ENCODE peak calls at places on chromosomes 1 and 21, in six cellular contexts. X is RCC 7860, R is omental fat pad, Q is head of caudate nucleus, N is WTC11, D is AML-193. W is an unnamed sample.

GRCh38 chr1:106699436-106699835 is 357.0 kb upstream of the PRMT6 start:
- DNase-seq in X (no peak), R (no peak), N (no peak), Q (no peak), D (no peak), W (no peak)

GRCh38 chr1:211484738-211485479 is 7.1 kb downstream of the RD3 start:
- DNase-seq in X (no peak), N (no peak), Q (no peak), R (no peak), D (no peak), W (no peak)

GRCh38 chr1:46509414-46509813 is 19.8 kb downstream of the DMBX1 start:
- DNase-seq in R (no peak), X (no peak), Q (no peak), D (no peak), N (no peak), W (no peak)

GRCh38 chr1:112673589-112674439 is 645 bp upstream of the MOV10 start:
- DNase-seq in R (no peak), D (peak; percentile 52), N (no peak), Q (no peak), X (peak; percentile 54), W (peak; percentile 25)

GRCh38 chr21:41879190-41879998 is at the start of gene PRDM15:
- DNase-seq in R (peak; percentile 50), Q (peak; percentile 87), N (peak; percentile 87), X (peak; percentile 42), D (peak; percentile 51), W (peak; percentile 49)

GRCh38 chr21:46096997-46097825 is 701 bp upstream of the COL6A2 start:
- DNase-seq in D (no peak), R (peak; percentile 22), X (no peak), Q (no peak), N (peak; percentile 39), W (no peak)

GRCh38 chr1:200973937-200974657 is 49.4 kb downstream of the KIF21B start:
- DNase-seq in D (no peak), Q (no peak), N (no peak), X (no peak), R (no peak), W (no peak)

GRCh38 chr1:247487057-247487456 is 29.2 kb upstream of the OR2B11 start:
- DNase-seq in R (no peak), D (peak; percentile 68), X (peak; percentile 29), Q (no peak), N (no peak), W (peak; percentile 52)

GRCh38 chr21:46189959-46190490 is 5.8 kb upstream of the SPATC1L start:
- DNase-seq in R (peak; percentile 16), Q (peak; percentile 5), X (no peak), N (no peak), D (no peak), W (no peak)

GRCh38 chr1:207603777-207604176 is 41.2 kb upstream of the CR1L start:
- DNase-seq in D (no peak), R (no peak), X (no peak), Q (no peak), N (no peak), W (no peak)

GRCh38 chr21:44657635-44658183 is at the start of gene KRTAP12-3:
- DNase-seq in X (no peak), Q (no peak), N (no peak), R (no peak), D (no peak), W (peak; percentile 68)

GRCh38 chr21:33075596-33076195 is 5.8 kb downstream of the OLIG1 start:
- DNase-seq in R (no peak), N (no peak), X (no peak), D (no peak), Q (no peak), W (no peak)

GRCh38 chr1:147515046-147515869 is 26.0 kb upstream of the BCL9 start:
- DNase-seq in Q (no peak), R (no peak), D (no peak), X (peak; percentile 72), N (no peak), W (peak; percentile 11)

GRCh38 chr1:16981269-16981849 is 939 bp upstream of the MFAP2 start:
- DNase-seq in R (no peak), N (no peak), D (no peak), X (peak; percentile 88), Q (peak; percentile 27), W (no peak)

W was measured in MV-4-11.